ENCODE peak calls at places on chromosome 21, in eight cellular contexts. W is H7; R is EH; X is stimulated activated CD4-positive, alpha-beta T cell treated with anti-CD3 and anti-CD28 coated beads, Interleukin-1b, Interleukin-23, amount 100 ng/mL, for 4 hours; Q is ureter; H is AG08396; P is fibroblast of lung; A is activated CD4-positive, alpha-beta T cell treated with anti-CD3 and anti-CD28 coated beads, Interleukin-2, amount 10 ng/mL, durations not matched to agents 7 days and 5 days. E is an unnamed sample.

GRCh38 chr21:42105916-42106315 is 34.8 kb downstream of the UMODL1 start:
- DNase-seq in W (no peak), R (no peak), X (no peak), Q (no peak), H (no peak), P (no peak), A (no peak), E (no peak)

GRCh38 chr21:15134711-15135110 is 69.9 kb upstream of the NRIP1 start:
- DNase-seq in W (no peak), R (no peak), X (no peak), Q (no peak), H (no peak), P (no peak), A (no peak), E (no peak)

GRCh38 chr21:44872568-44873355 is 728 bp downstream of the PTTG1IP start:
- DNase-seq in W (peak), R (peak), X (no peak), Q (no peak), H (peak), P (peak), A (peak), E (peak)

GRCh38 chr21:42187976-42188653 is 30.8 kb upstream of the ABCG1 start:
- DNase-seq in W (no peak), R (no peak), X (peak), Q (peak), H (no peak), P (no peak), A (peak), E (peak)

GRCh38 chr21:35503646-35504045 is 454.5 kb upstream of the RUNX1 start:
- DNase-seq in W (peak), R (peak), X (no peak), Q (no peak), H (peak), P (no peak), A (peak), E (no peak)

GRCh38 chr21:31142600-31142999 is 104.3 kb upstream of the KRTAP19-8 start:
- DNase-seq in W (peak), R (no peak), X (no peak), Q (no peak), H (no peak), P (no peak), A (peak), E (no peak)

GRCh38 chr21:30680586-30680985 is 37.9 kb downstream of the KRTAP20-3 start:
- DNase-seq in W (no peak), R (no peak), X (no peak), Q (no peak), H (no peak), P (no peak), A (no peak), E (no peak)

GRCh38 chr21:43608225-43608624 is 51.1 kb downstream of the HSF2BP start:
- DNase-seq in W (no peak), R (peak), X (no peak), Q (no peak), H (no peak), P (peak), A (no peak), E (no peak)

GRCh38 chr21:14752006-14752909 is 206.1 kb upstream of the SAMSN1 start:
- DNase-seq in W (no peak), R (no peak), X (no peak), Q (no peak), H (no peak), P (no peak), A (no peak), E (no peak)

GRCh38 chr21:15003463-15004135 is 61.2 kb downstream of the NRIP1 start:
- DNase-seq in W (peak), R (no peak), X (no peak), Q (no peak), H (no peak), P (no peak), A (no peak), E (no peak)

GRCh38 chr21:38948377-38948776 is 142.6 kb downstream of the ETS2 start:
- DNase-seq in W (no peak), R (peak), X (no peak), Q (no peak), H (no peak), P (peak), A (no peak), E (no peak)

GRCh38 chr21:16908087-16908486 is 604.8 kb upstream of the CXADR start:
- DNase-seq in W (no peak), R (no peak), X (no peak), Q (no peak), H (no peak), P (no peak), A (no peak), E (no peak)

GRCh38 chr21:43805275-43805800 is 16.0 kb downstream of the RRP1 start:
- DNase-seq in W (peak), R (no peak), X (no peak), Q (no peak), H (no peak), P (no peak), A (no peak), E (no peak)

GRCh38 chr21:42835611-42836401 is 43.5 kb downstream of the WDR4 start:
- DNase-seq in W (no peak), R (no peak), X (no peak), Q (no peak), H (no peak), P (no peak), A (no peak), E (no peak)

GRCh38 chr21:29360799-29361765 is 62.4 kb downstream of the BACH1 start:
- DNase-seq in W (no peak), R (no peak), X (no peak), Q (no peak), H (no peak), P (no peak), A (peak), E (peak)

GRCh38 chr21:45959182-45959581 is 22.4 kb upstream of the COL6A1 start:
- DNase-seq in W (no peak), R (no peak), X (no peak), Q (no peak), H (no peak), P (no peak), A (no peak), E (no peak)

GRCh38 chr21:41374867-41375533 is 13.2 kb downstream of the MX2 start:
- DNase-seq in W (no peak), R (no peak), X (no peak), Q (no peak), H (no peak), P (no peak), A (peak), E (no peak)

GRCh38 chr21:29077651-29078090 is 4.2 kb upstream of the CCT8 start:
- DNase-seq in W (no peak), R (peak), X (no peak), Q (no peak), H (no peak), P (peak), A (peak), E (peak)

GRCh38 chr21:40166291-40166843 is 299.1 kb downstream of the PCP4 start:
- DNase-seq in W (peak), R (peak), X (no peak), Q (no peak), H (peak), P (no peak), A (no peak), E (no peak)

GRCh38 chr21:43937051-43937832 is 72.2 kb downstream of the AGPAT3 start:
- DNase-seq in W (no peak), R (no peak), X (no peak), Q (no peak), H (no peak), P (no peak), A (no peak), E (no peak)

GRCh38 chr21:45095505-45095904 is 21.1 kb downstream of the ADARB1 start:
- DNase-seq in W (no peak), R (no peak), X (no peak), Q (no peak), H (no peak), P (no peak), A (no peak), E (no peak)

GRCh38 chr21:15222711-15223110 is 157.9 kb upstream of the NRIP1 start:
- DNase-seq in W (no peak), R (peak), X (no peak), Q (no peak), H (no peak), P (peak), A (no peak), E (no peak)